ENCODE peak calls at places on chromosomes 5 and 9, in four cellular contexts. B is transverse colon; G is RWPE1; R is CD8-positive, alpha-beta memory T cell. H is an unnamed sample.

GRCh38 chr5:17374973-17375844 is 122.8 kb upstream of the TAF11L2 start:
- DNase-seq in B (no peak), G (peak), R (no peak), H (no peak)

GRCh38 chr9:131395027-131395744 is 1.3 kb downstream of the PRRC2B start:
- DNase-seq in B (peak), G (peak), R (peak), H (peak)

GRCh38 chr9:137407590-137408300 is 15.2 kb downstream of the EXD3 start:
- DNase-seq in B (no peak), G (no peak), R (no peak), H (no peak)

GRCh38 chr5:116740771-116741170 is 166.1 kb upstream of the SEMA6A start:
- DNase-seq in B (no peak), G (no peak), R (no peak), H (no peak)

GRCh38 chr9:127199001-127199791 is 65.4 kb upstream of the GARNL3 start:
- DNase-seq in B (peak), G (peak), R (peak), H (peak)

GRCh38 chr5:40367260-40367659 is 312.5 kb upstream of the PTGER4 start:
- DNase-seq in B (no peak), G (no peak), R (no peak), H (no peak)

GRCh38 chr5:169827769-169828168 is 152.5 kb downstream of the INSYN2B start:
- DNase-seq in B (no peak), G (no peak), R (no peak), H (no peak)

GRCh38 chr5:139670369-139671095 is 22.4 kb downstream of the CXXC5 start:
- DNase-seq in B (peak), G (no peak), R (no peak), H (no peak)

GRCh38 chr5:149473441-149473840 is 77.8 kb downstream of the CSNK1A1 start:
- DNase-seq in B (peak), G (no peak), R (no peak), H (peak)
- H3K27ac ChIP-seq in B (no peak), G (peak), R (no peak), H (peak)

GRCh38 chr9:12808569-12808968 is 33.7 kb downstream of the LURAP1L start:
- DNase-seq in B (no peak), G (no peak), R (no peak), H (no peak)
- H3K27ac ChIP-seq in B (peak), G (no peak), R (no peak), H (no peak)

DNA sequence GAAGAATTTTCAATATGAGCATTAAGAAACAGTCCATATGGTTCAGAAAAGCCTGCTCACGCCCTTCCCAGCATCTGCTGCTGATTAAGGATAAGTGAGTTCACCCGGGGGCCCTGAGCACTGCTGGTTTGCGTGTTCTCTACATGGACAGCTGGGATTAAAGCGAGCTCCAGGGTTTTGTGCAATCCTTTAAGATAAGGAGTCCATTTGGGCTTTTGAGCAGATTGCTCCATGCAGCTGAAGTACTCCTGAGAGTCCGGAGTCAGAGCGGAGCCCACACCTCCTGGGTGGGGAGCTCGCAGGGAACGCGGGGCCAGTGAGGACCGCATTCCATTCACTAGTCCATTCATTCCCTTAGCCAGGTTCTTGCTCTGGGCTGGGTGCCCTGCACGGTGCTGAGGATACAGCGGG is 149.3 kb upstream of the COL5A1 start:
- DNase-seq in B (no peak), G (no peak), R (no peak), H (peak)
- H3K27ac ChIP-seq in B (no peak), G (no peak), R (no peak), H (no peak)

DNA sequence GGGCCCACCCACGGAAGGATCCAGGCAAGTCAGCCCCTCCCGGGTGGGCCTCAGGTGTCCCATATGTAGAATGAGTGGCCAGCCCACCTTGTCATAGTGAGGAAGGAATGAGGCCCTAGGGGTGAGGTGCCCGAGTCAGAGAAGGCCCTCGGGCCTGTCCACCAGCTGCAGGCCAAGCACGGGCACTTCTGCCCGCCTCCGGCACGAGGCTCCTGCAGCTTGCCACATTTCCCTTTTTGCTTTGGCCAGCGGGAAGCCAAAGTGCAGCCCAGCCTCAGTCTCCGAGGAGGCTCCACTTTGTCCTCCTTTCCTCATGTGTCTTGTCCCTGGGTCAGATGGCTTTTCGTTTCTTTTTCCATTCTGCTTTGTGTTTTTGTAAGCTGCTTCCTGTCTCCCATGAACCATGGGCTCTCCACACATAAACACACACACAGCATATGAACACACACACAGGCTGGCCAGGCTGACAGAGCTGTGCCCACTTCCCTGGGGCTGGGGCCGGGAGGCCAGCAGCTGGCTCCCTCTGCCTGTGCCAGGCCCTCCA is 72.8 kb downstream of the PSMB7 start:
- DNase-seq in B (no peak), G (no peak), R (no peak), H (no peak)
- H3K27ac ChIP-seq in B (peak), G (peak), R (no peak), H (no peak)

GRCh38 chr5:145479271-145479670 is 355.9 kb downstream of the PRELID2 start:
- DNase-seq in B (no peak), G (peak), R (no peak), H (no peak)
- H3K27ac ChIP-seq in B (no peak), G (no peak), R (no peak), H (no peak)